ENCODE peak calls at places on chromosomes 16 and 17, in nine cellular contexts. One of them, this sample, is unnamed.
A peak's percentile ranks its signal among the peaks of the same experiment; 100 is the strongest.

GRCh38 chr17:43927101-43927935 is 15.0 kb downstream of the PPY start:
- DNase-seq in heart left ventricle: no peak
- DNase-seq in prostate gland: peak; percentile 13
- DNase-seq in SJSA1: no peak
- DNase-seq in HCT116: no peak
- DNase-seq in suprapubic skin: no peak
- DNase-seq in foreskin keratinocyte: no peak
- DNase-seq in substantia nigra: no peak
- DNase-seq in SK-N-SH: no peak
- DNase-seq in this sample: peak; percentile 36

GRCh38 chr17:58956997-58957724 is 149.5 kb downstream of the TRIM37 start:
- DNase-seq in heart left ventricle: no peak
- DNase-seq in prostate gland: no peak
- DNase-seq in SJSA1: no peak
- DNase-seq in HCT116: peak; percentile 6
- DNase-seq in suprapubic skin: no peak
- DNase-seq in foreskin keratinocyte: no peak
- DNase-seq in substantia nigra: no peak
- DNase-seq in SK-N-SH: no peak
- DNase-seq in this sample: peak; percentile 29

GRCh38 chr17:64938925-64939474 is 19.7 kb upstream of the LRRC37A3 start:
- DNase-seq in heart left ventricle: peak; percentile 43
- DNase-seq in prostate gland: no peak
- DNase-seq in SJSA1: no peak
- DNase-seq in HCT116: no peak
- DNase-seq in suprapubic skin: no peak
- DNase-seq in foreskin keratinocyte: no peak
- DNase-seq in substantia nigra: no peak
- DNase-seq in SK-N-SH: peak; percentile 62
- DNase-seq in this sample: peak; percentile 51

GRCh38 chr17:76994237-76994637 is 126.0 kb downstream of the MGAT5B start:
- DNase-seq in heart left ventricle: no peak
- DNase-seq in prostate gland: no peak
- DNase-seq in SJSA1: peak; percentile 67
- DNase-seq in HCT116: no peak
- DNase-seq in suprapubic skin: no peak
- DNase-seq in foreskin keratinocyte: no peak
- DNase-seq in substantia nigra: no peak
- DNase-seq in SK-N-SH: no peak
- DNase-seq in this sample: no peak

GRCh38 chr16:88700636-88701482 is 5.3 kb downstream of the RNF166 start:
- DNase-seq in heart left ventricle: peak; percentile 94
- DNase-seq in prostate gland: peak; percentile 46
- DNase-seq in SJSA1: peak; percentile 98
- DNase-seq in HCT116: no peak
- DNase-seq in suprapubic skin: peak; percentile 93
- DNase-seq in foreskin keratinocyte: no peak
- DNase-seq in substantia nigra: peak; percentile 48
- DNase-seq in SK-N-SH: no peak
- DNase-seq in this sample: peak; percentile 72

GRCh38 chr16:9607512-9608230 is 516.2 kb downstream of the HAPSTR1 start:
- DNase-seq in heart left ventricle: no peak
- DNase-seq in prostate gland: no peak
- DNase-seq in SJSA1: no peak
- DNase-seq in HCT116: no peak
- DNase-seq in suprapubic skin: no peak
- DNase-seq in foreskin keratinocyte: no peak
- DNase-seq in substantia nigra: no peak
- DNase-seq in SK-N-SH: no peak
- DNase-seq in this sample: no peak

GRCh38 chr17:28506763-28507487 is 777 bp downstream of the FOXN1 start:
- DNase-seq in heart left ventricle: no peak
- DNase-seq in prostate gland: no peak
- DNase-seq in SJSA1: no peak
- DNase-seq in HCT116: no peak
- DNase-seq in suprapubic skin: no peak
- DNase-seq in foreskin keratinocyte: no peak
- DNase-seq in substantia nigra: no peak
- DNase-seq in SK-N-SH: no peak
- DNase-seq in this sample: no peak

GRCh38 chr17:60406887-60407286 is 15.0 kb upstream of the USP32 start:
- DNase-seq in heart left ventricle: no peak
- DNase-seq in prostate gland: no peak
- DNase-seq in SJSA1: no peak
- DNase-seq in HCT116: no peak
- DNase-seq in suprapubic skin: no peak
- DNase-seq in foreskin keratinocyte: no peak
- DNase-seq in substantia nigra: no peak
- DNase-seq in SK-N-SH: no peak
- DNase-seq in this sample: no peak

GRCh38 chr16:24915019-24915418 is 69.3 kb downstream of the SLC5A11 start:
- DNase-seq in heart left ventricle: no peak
- DNase-seq in prostate gland: no peak
- DNase-seq in SJSA1: no peak
- DNase-seq in HCT116: no peak
- DNase-seq in suprapubic skin: no peak
- DNase-seq in foreskin keratinocyte: no peak
- DNase-seq in substantia nigra: no peak
- DNase-seq in SK-N-SH: no peak
- DNase-seq in this sample: no peak

GRCh38 chr17:74949455-74950115 is 13.9 kb downstream of the OTOP3 start:
- DNase-seq in heart left ventricle: no peak
- DNase-seq in prostate gland: no peak
- DNase-seq in SJSA1: no peak
- DNase-seq in HCT116: no peak
- DNase-seq in suprapubic skin: no peak
- DNase-seq in foreskin keratinocyte: no peak
- DNase-seq in substantia nigra: no peak
- DNase-seq in SK-N-SH: no peak
- DNase-seq in this sample: no peak

GRCh38 chr17:58308173-58308984 is 20.2 kb downstream of the TSPOAP1 start:
- DNase-seq in heart left ventricle: no peak
- DNase-seq in prostate gland: no peak
- DNase-seq in SJSA1: peak; percentile 54
- DNase-seq in HCT116: no peak
- DNase-seq in suprapubic skin: no peak
- DNase-seq in foreskin keratinocyte: no peak
- DNase-seq in substantia nigra: no peak
- DNase-seq in SK-N-SH: peak; percentile 71
- DNase-seq in this sample: no peak

DNA sequence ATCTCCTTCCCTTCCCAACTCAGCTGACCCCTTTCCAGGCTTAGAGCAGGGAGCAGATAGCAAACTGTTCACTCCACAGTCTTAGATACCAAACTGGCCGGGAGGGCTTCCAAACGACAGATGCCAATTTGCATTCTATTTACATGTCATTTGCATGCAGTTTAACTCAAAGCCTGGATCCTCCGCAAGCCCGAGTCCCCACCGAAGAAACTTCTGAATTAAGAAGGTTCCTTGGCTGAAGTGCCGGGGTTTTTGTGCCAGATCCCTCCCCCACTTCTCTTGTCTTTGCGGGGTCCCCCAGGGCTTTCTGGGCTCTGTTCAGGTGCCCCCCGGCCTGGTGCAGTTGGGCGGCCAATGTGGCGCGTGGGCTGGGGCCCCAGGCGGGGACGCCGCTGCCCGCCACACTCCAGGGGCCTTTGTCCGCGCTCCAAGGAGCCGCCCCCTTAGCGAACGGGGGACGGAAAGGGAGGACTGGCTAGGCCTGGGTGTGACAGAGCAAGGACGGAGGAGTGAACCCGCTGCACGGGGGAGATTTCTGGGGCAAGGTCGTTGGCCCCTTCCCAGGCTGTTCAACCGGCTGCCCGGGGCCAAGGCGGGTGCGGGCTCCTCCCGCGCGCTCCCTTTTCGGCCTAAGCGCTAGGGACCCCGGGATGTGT is 1.2 kb downstream of the GPRC5B start:
- DNase-seq in heart left ventricle: peak; percentile 59
- DNase-seq in prostate gland: no peak
- DNase-seq in SJSA1: no peak
- DNase-seq in HCT116: no peak
- DNase-seq in suprapubic skin: peak; percentile 69
- DNase-seq in foreskin keratinocyte: no peak
- DNase-seq in substantia nigra: peak; percentile 62
- DNase-seq in SK-N-SH: peak; percentile 60
- DNase-seq in this sample: no peak
- H3K27ac ChIP-seq in heart left ventricle: peak overlapping the region; percentile 95
- H3K27ac ChIP-seq in prostate gland: peak overlapping the region; percentile 63
- H3K27ac ChIP-seq in SJSA1: no peak overlapping the region
- H3K27ac ChIP-seq in HCT116: no peak overlapping the region
- H3K27ac ChIP-seq in suprapubic skin: peak overlapping the region; percentile 50
- H3K27ac ChIP-seq in foreskin keratinocyte: no peak overlapping the region
- H3K27ac ChIP-seq in substantia nigra: peak overlapping the region; percentile 99
- H3K27ac ChIP-seq in SK-N-SH: no peak overlapping the region
- H3K27ac ChIP-seq in this sample: no peak overlapping the region

DNA sequence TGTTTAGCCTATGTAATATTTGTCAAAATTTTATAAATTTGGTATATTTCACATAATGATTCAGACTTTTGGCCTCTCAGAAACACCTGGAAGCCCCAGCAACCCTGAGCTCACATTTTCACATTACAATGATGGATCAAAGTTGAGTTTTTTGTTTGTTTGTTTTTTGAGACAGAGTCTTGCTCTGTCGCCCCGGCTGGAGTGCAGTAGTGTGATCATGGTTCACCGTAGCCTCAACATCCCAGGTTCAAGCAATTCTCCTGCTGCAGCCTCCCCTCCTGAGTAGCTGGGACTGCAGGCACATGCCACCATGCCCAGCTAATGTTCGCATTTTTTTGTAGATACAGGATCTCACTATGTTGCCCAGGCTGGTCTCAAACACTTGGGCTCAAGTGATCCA is 10.6 kb upstream of the VAT1L start:
- DNase-seq in heart left ventricle: no peak
- DNase-seq in prostate gland: no peak
- DNase-seq in SJSA1: no peak
- DNase-seq in HCT116: no peak
- DNase-seq in suprapubic skin: no peak
- DNase-seq in foreskin keratinocyte: no peak
- DNase-seq in substantia nigra: no peak
- DNase-seq in SK-N-SH: no peak
- DNase-seq in this sample: no peak
- H3K27ac ChIP-seq in heart left ventricle: no peak overlapping the region
- H3K27ac ChIP-seq in prostate gland: no peak overlapping the region
- H3K27ac ChIP-seq in SJSA1: no peak overlapping the region
- H3K27ac ChIP-seq in HCT116: no peak overlapping the region
- H3K27ac ChIP-seq in suprapubic skin: no peak overlapping the region
- H3K27ac ChIP-seq in foreskin keratinocyte: no peak overlapping the region
- H3K27ac ChIP-seq in substantia nigra: no peak overlapping the region
- H3K27ac ChIP-seq in SK-N-SH: no peak overlapping the region
- H3K27ac ChIP-seq in this sample: no peak overlapping the region

GRCh38 chr17:31496601-31497000 is 105.1 kb downstream of the RAB11FIP4 start:
- DNase-seq in heart left ventricle: no peak
- DNase-seq in prostate gland: no peak
- DNase-seq in SJSA1: no peak
- DNase-seq in HCT116: no peak
- DNase-seq in suprapubic skin: no peak
- DNase-seq in foreskin keratinocyte: no peak
- DNase-seq in substantia nigra: no peak
- DNase-seq in SK-N-SH: no peak
- DNase-seq in this sample: no peak
- H3K27ac ChIP-seq in heart left ventricle: no peak overlapping the region
- H3K27ac ChIP-seq in prostate gland: no peak overlapping the region
- H3K27ac ChIP-seq in SJSA1: no peak overlapping the region
- H3K27ac ChIP-seq in HCT116: no peak overlapping the region
- H3K27ac ChIP-seq in suprapubic skin: no peak overlapping the region
- H3K27ac ChIP-seq in foreskin keratinocyte: no peak overlapping the region
- H3K27ac ChIP-seq in substantia nigra: no peak overlapping the region
- H3K27ac ChIP-seq in SK-N-SH: no peak overlapping the region
- H3K27ac ChIP-seq in this sample: no peak overlapping the region

GRCh38 chr17:39178516-39178915 is 12.6 kb upstream of the ARL5C start:
- DNase-seq in heart left ventricle: no peak
- DNase-seq in prostate gland: peak; percentile 34
- DNase-seq in SJSA1: no peak
- DNase-seq in HCT116: peak; percentile 18
- DNase-seq in suprapubic skin: no peak
- DNase-seq in foreskin keratinocyte: no peak
- DNase-seq in substantia nigra: no peak
- DNase-seq in SK-N-SH: no peak
- DNase-seq in this sample: peak; percentile 54

GRCh38 chr17:39177256-39177655 is 11.3 kb upstream of the ARL5C start:
- DNase-seq in heart left ventricle: no peak
- DNase-seq in prostate gland: no peak
- DNase-seq in SJSA1: no peak
- DNase-seq in HCT116: peak; percentile 39
- DNase-seq in suprapubic skin: no peak
- DNase-seq in foreskin keratinocyte: no peak
- DNase-seq in substantia nigra: no peak
- DNase-seq in SK-N-SH: peak; percentile 59
- DNase-seq in this sample: no peak

GRCh38 chr17:39173539-39174274 is 7.7 kb upstream of the ARL5C start:
- DNase-seq in heart left ventricle: no peak
- DNase-seq in prostate gland: no peak
- DNase-seq in SJSA1: no peak
- DNase-seq in HCT116: no peak
- DNase-seq in suprapubic skin: no peak
- DNase-seq in foreskin keratinocyte: no peak
- DNase-seq in substantia nigra: no peak
- DNase-seq in SK-N-SH: no peak
- DNase-seq in this sample: no peak

GRCh38 chr17:39174907-39175694 is 9.1 kb upstream of the ARL5C start:
- DNase-seq in heart left ventricle: peak; percentile 79
- DNase-seq in prostate gland: peak; percentile 57
- DNase-seq in SJSA1: no peak
- DNase-seq in HCT116: peak; percentile 26
- DNase-seq in suprapubic skin: peak; percentile 88
- DNase-seq in foreskin keratinocyte: no peak
- DNase-seq in substantia nigra: no peak
- DNase-seq in SK-N-SH: peak; percentile 93
- DNase-seq in this sample: peak; percentile 43

GRCh38 chr17:39175695-39176093 is 9.7 kb upstream of the ARL5C start:
- DNase-seq in heart left ventricle: no peak
- DNase-seq in prostate gland: no peak
- DNase-seq in SJSA1: no peak
- DNase-seq in HCT116: no peak
- DNase-seq in suprapubic skin: no peak
- DNase-seq in foreskin keratinocyte: no peak
- DNase-seq in substantia nigra: no peak
- DNase-seq in SK-N-SH: no peak
- DNase-seq in this sample: no peak
- H3K27ac ChIP-seq in heart left ventricle: no peak overlapping the region
- H3K27ac ChIP-seq in prostate gland: no peak overlapping the region
- H3K27ac ChIP-seq in SJSA1: no peak overlapping the region
- H3K27ac ChIP-seq in HCT116: no peak overlapping the region
- H3K27ac ChIP-seq in suprapubic skin: no peak overlapping the region
- H3K27ac ChIP-seq in foreskin keratinocyte: no peak overlapping the region
- H3K27ac ChIP-seq in substantia nigra: no peak overlapping the region
- H3K27ac ChIP-seq in SK-N-SH: no peak overlapping the region
- H3K27ac ChIP-seq in this sample: no peak overlapping the region

GRCh38 chr16:66131895-66132294 is 234.6 kb upstream of the CDH5 start:
- DNase-seq in heart left ventricle: no peak
- DNase-seq in prostate gland: no peak
- DNase-seq in SJSA1: no peak
- DNase-seq in HCT116: no peak
- DNase-seq in suprapubic skin: no peak
- DNase-seq in foreskin keratinocyte: no peak
- DNase-seq in substantia nigra: no peak
- DNase-seq in SK-N-SH: no peak
- DNase-seq in this sample: peak; percentile 38
- H3K27ac ChIP-seq in heart left ventricle: no peak overlapping the region
- H3K27ac ChIP-seq in prostate gland: no peak overlapping the region
- H3K27ac ChIP-seq in SJSA1: peak overlapping the region; percentile 91
- H3K27ac ChIP-seq in HCT116: no peak overlapping the region
- H3K27ac ChIP-seq in suprapubic skin: no peak overlapping the region
- H3K27ac ChIP-seq in foreskin keratinocyte: no peak overlapping the region
- H3K27ac ChIP-seq in substantia nigra: no peak overlapping the region
- H3K27ac ChIP-seq in SK-N-SH: peak overlapping the region; percentile 52
- H3K27ac ChIP-seq in this sample: peak overlapping the region; percentile 3

GRCh38 chr16:58392215-58393137 is at the start of gene GINS3:
- DNase-seq in heart left ventricle: peak; percentile 93
- DNase-seq in prostate gland: peak; percentile 82
- DNase-seq in SJSA1: peak; percentile 90
- DNase-seq in HCT116: peak; percentile 86
- DNase-seq in suprapubic skin: peak; percentile 85
- DNase-seq in foreskin keratinocyte: peak; percentile 68
- DNase-seq in substantia nigra: peak; percentile 63
- DNase-seq in SK-N-SH: peak; percentile 91
- DNase-seq in this sample: peak; percentile 77
- H3K27ac ChIP-seq in heart left ventricle: peak within 1 kb of the TSS; percentile 84
- H3K27ac ChIP-seq in prostate gland: peak within 1 kb of the TSS; percentile 71
- H3K27ac ChIP-seq in SJSA1: peak within 1 kb of the TSS; percentile 68
- H3K27ac ChIP-seq in HCT116: peak within 1 kb of the TSS; percentile 85
- H3K27ac ChIP-seq in suprapubic skin: peak within 1 kb of the TSS; percentile 87
- H3K27ac ChIP-seq in foreskin keratinocyte: peak within 1 kb of the TSS; percentile 98
- H3K27ac ChIP-seq in substantia nigra: peak within 1 kb of the TSS; percentile 66
- H3K27ac ChIP-seq in SK-N-SH: peak within 1 kb of the TSS; percentile 64
- H3K27ac ChIP-seq in this sample: peak within 1 kb of the TSS; percentile 76

This sample was measured in PC-3.